ENCODE peak calls at places on chromosomes 16 and 17, in six cellular contexts. B is NCI-H2029 treated with DMSO at 0.1 percent for 48 hours, X is AG04450, Z is aorta, A is iPS DF 19.7, U is RWPE1. C is an unnamed sample.

GRCh38 chr17:74217036-74217725 is 3.8 kb downstream of the TTYH2 start:
- DNase-seq in B (no peak), X (no peak), U (no peak), A (no peak), Z (no peak), C (no peak)

GRCh38 chr16:27924411-27925118 is 138.9 kb downstream of the GSG1L start:
- DNase-seq in U (peak; percentile 33), Z (no peak), X (no peak), A (no peak), B (no peak), C (no peak)

GRCh38 chr16:11136600-11136999 is 119.4 kb downstream of the SOCS1 start:
- DNase-seq in X (no peak), U (no peak), Z (no peak), B (no peak), A (no peak), C (no peak)

GRCh38 chr17:37518816-37519215 is 29.1 kb downstream of the DUSP14 start:
- DNase-seq in B (no peak), X (no peak), Z (no peak), A (no peak), U (no peak), C (no peak)

GRCh38 chr16:60217787-60218186 is 1483.7 kb upstream of the GOT2 start:
- DNase-seq in X (no peak), B (no peak), U (no peak), Z (no peak), A (no peak), C (no peak)

GRCh38 chr16:25135239-25135878 is 23.8 kb downstream of the LCMT1 start:
- DNase-seq in X (peak; percentile 63), B (peak; percentile 91), Z (no peak), U (peak; percentile 26), A (no peak), C (no peak)

GRCh38 chr17:58052951-58053715 is 30.1 kb upstream of the DYNLL2 start:
- DNase-seq in X (no peak), B (no peak), A (no peak), Z (no peak), U (no peak), C (no peak)

GRCh38 chr16:30901201-30902069 is 5.0 kb downstream of the CTF1 start:
- DNase-seq in X (no peak), Z (no peak), A (no peak), U (no peak), B (no peak), C (no peak)

GRCh38 chr17:78414178-78415162 is 36.0 kb downstream of the PGS1 start:
- DNase-seq in X (no peak), B (no peak), Z (no peak), U (no peak), A (no peak), C (peak; percentile 57)

GRCh38 chr17:70479779-70480178 is 310.4 kb downstream of the KCNJ2 start:
- DNase-seq in U (no peak), B (no peak), X (no peak), Z (no peak), A (no peak), C (no peak)

GRCh38 chr17:17051380-17051779 is 9.1 kb downstream of the MPRIP start:
- DNase-seq in U (no peak), B (no peak), A (no peak), X (no peak), Z (no peak), C (no peak)

GRCh38 chr16:52364500-52364899 is 182.4 kb downstream of the TOX3 start:
- DNase-seq in Z (no peak), U (no peak), X (no peak), B (no peak), A (no peak), C (no peak)

GRCh38 chr16:86143666-86144065 is 244.7 kb downstream of the IRF8 start:
- DNase-seq in A (no peak), B (no peak), U (no peak), X (no peak), Z (no peak), C (no peak)

C was measured in RWPE2.